ENCODE peak calls at places on chromosomes 16 and 17, in four cellular contexts. I is left lung, U is kidney, M is GM23248. R is an unnamed sample. For H3K4me1, the result is how much of the 10 kb centered on the place peaks cover.

GRCh38 chr16:2428051-2428786 is 1.0 kb upstream of the CCNF start:
- DNase-seq in I (no peak), U (peak), M (peak), R (no peak)

GRCh38 chr17:81926451-81927144 is 937 bp downstream of the MAFG start:
- DNase-seq in I (peak), U (peak), M (peak), R (no peak)

GRCh38 chr17:78236362-78237127 is 5.1 kb downstream of the TMEM235 start:
- DNase-seq in I (peak), U (no peak), M (no peak), R (no peak)

GRCh38 chr17:16987830-16988601 is 16.1 kb upstream of the TNFRSF13B start:
- DNase-seq in I (peak), U (peak), M (peak), R (no peak)

GRCh38 chr17:47957591-47958490 is at the start of gene PRR15L:
- DNase-seq in I (no peak), U (peak), M (no peak), R (no peak)

GRCh38 chr17:8408371-8408770 is 10.7 kb upstream of the RNF222 start:
- DNase-seq in I (peak), U (peak), M (no peak), R (peak)

GRCh38 chr17:37493249-37494027 is 3.7 kb downstream of the DUSP14 start:
- DNase-seq in I (no peak), U (no peak), M (peak), R (no peak)

GRCh38 chr16:56294599-56294998 is 103.3 kb downstream of the GNAO1 start:
- DNase-seq in I (no peak), U (no peak), M (peak), R (no peak)

GRCh38 chr17:80492343-80493136 is 16.1 kb upstream of the NPTX1 start:
- DNase-seq in I (no peak), U (peak), M (no peak), R (peak)

GRCh38 chr16:67486805-67487204 is 3.5 kb upstream of the AGRP start:
- DNase-seq in I (no peak), U (no peak), M (no peak), R (no peak)
- H3K4me1 ChIP-seq in I (under half), U (under half), M (under half), R (under half)

DNA sequence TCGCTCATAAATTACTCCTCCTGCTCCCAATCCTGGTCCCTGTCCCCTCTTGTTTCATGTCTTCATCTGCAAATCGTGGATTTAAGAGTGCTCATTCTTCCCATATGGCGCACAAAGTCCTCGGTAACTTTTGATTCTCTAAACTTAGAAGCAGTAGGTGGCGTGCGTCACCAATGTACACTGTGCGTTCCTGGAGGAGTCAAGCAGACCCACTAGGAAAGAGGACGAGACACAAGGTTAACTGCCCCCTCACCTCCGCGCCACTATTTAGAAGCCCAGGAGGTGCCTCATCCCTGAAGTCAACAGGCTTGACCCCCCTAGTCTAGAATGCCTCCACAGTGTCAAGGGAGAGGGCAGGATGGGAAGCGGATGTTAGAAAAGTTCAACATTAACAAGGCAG is 2.9 kb downstream of the SLC13A5 start:
- DNase-seq in I (no peak), U (no peak), M (no peak), R (no peak)
- H3K27ac ChIP-seq in I (no peak), U (no peak), M (no peak), R (no peak)

DNA sequence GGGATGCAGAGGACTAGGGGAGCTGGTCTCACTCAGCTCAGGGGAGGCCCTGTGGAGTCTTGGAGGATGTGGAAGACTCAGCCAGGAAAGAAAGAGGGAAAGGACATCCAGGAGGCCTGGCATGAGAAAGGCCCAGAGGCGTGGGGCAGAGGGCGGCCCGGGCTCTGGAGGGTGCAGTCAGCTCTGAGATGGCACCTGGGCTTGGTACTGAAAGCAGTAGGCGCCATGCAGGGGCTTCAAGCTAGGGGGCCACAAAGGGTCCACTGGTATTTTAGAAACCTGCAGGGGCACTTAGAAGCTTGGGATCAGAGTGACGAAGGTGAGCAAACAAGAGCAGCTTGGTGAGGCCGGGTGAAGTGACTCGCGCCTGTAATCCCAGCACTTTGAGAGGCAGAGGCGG is 5.6 kb downstream of the FAM171A2 start:
- DNase-seq in I (peak), U (no peak), M (no peak), R (no peak)
- H3K4me1 ChIP-seq in I (under half), U (under half), M (under half), R (under half)

GRCh38 chr16:46730126-46730525 is 18.0 kb downstream of the MYLK3 start:
- DNase-seq in I (no peak), U (no peak), M (no peak), R (no peak)
- H3K27ac ChIP-seq in I (no peak), U (no peak), M (no peak), R (no peak)

GRCh38 chr17:83099570-83100181 is 20.3 kb downstream of the METRNL start:
- DNase-seq in I (no peak), U (peak), M (peak), R (no peak)
- H3K4me1 ChIP-seq in I (under half), U (under half), M (under half), R (under half)

GRCh38 chr16:60271382-60272180 is 1537.5 kb upstream of the GOT2 start:
- DNase-seq in I (no peak), U (no peak), M (no peak), R (no peak)

DNA sequence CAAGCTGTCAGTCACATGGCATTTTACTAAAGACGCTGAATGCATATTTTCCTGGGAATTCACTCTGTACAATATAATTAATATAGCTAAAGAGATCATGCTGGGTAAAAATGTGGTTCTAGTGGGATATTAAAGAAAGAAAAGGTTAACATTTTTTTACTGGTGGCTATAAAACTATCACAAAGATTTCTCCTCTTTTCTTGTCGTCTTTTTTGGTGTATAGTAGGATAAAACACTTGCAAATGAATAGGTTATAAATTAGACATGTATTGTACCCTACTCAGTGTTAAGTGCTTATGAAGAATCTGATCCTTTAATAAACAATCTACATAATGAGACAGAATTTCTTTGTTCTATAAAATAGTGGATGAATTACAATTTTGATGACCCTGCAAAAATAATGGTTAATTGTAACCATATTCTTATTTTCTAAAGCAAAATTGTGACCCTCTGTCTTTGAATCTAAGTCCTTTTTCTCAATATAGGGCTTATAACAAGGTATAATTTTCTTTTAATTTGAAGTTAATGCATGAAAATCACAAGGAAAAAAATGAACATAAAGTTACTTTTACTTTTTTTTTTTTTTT is 1540.4 kb upstream of the GOT2 start:
- DNase-seq in I (no peak), U (no peak), M (no peak), R (no peak)
- H3K27ac ChIP-seq in I (no peak), U (no peak), M (no peak), R (no peak)

DNA sequence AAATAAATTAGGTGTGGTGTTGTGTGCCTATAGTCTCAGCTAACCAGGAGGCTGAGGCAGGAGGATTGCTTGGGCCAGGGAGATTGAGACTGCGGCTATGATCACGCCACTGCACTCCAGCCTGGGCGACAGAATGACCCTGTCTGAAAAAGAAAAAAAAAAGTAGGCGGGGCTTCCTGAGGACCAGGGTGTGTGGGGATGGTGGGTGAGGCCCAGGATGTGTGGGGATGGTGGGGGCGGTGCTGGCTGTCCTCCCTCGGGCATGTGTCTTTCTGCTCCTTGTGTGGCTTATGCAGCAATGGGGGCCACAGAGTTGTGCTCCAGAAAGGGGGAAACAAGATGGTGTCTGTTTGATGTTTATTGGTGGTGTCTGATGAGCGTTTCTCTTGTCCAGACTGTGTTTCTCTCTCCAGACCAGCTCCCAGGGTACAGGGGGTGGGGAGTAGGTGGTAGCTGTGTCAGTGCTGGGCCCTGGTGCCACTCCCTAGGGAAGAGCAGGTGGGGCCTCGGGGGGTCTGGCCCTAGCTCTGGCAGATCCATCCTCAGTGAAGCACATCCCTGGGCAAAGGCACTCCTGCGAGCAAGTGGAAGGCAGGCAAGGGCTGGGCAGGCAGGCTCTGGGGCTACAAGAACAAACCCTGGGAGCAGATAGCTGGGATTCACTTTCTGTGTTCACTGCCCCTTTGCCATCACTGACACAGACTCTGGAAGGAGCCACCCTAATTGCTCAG is 2.3 kb downstream of the LCAT start:
- DNase-seq in I (no peak), U (no peak), M (no peak), R (no peak)
- H3K4me1 ChIP-seq in I (under half), U (under half), M (under half), R (under half)

GRCh38 chr17:67469208-67469980 is 92.3 kb downstream of the PITPNC1 start:
- DNase-seq in I (no peak), U (no peak), M (no peak), R (no peak)
- H3K27ac ChIP-seq in I (peak), U (no peak), M (no peak), R (no peak)

DNA sequence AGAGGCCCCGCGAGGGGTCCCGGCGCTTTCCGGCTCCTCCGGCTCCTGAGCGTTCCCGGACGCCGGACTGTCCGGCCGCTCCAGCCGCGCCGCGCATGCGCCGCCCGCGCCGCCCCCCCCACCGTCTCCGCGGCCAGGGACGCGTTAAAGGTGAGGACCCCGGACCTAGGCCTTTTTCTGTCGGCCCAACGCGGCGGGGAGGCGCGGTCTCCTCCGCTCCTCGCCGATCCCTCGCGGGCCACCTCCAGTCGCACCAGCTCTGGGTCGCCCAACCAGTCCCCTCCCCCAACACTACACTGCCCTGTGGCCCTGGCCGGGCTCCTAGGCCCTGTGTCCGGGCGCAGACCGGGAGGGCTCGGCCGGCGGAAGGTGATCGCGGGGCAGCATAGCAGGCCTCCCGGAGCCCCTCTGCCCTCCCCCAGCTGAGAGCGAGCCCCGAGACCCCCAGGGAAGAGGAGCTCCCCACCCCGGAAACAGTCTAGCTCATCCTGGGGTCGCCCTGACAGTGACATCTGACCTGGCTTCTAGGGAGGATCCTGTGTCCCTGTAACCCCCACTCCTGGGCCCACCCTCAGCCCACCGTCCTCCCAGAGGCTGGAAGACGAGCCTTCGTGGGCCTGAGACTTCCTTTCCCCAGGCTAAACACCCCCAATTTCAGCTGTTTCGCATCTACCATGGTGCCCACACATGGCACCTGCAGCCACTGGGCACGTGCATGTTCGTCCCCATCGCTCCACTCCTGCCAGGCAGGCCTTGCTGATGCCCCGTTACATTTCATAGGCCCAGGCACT is 14.7 kb upstream of the BCAR1 start:
- DNase-seq in I (peak), U (peak), M (peak), R (no peak)
- H3K4me1 ChIP-seq in I (under half), U (under half), M (under half), R (under half)

GRCh38 chr16:85192736-85193493 is 80.6 kb upstream of the CIBAR2 start:
- DNase-seq in I (peak), U (no peak), M (peak), R (no peak)

GRCh38 chr16:85191341-85191965 is 79.2 kb upstream of the CIBAR2 start:
- DNase-seq in I (peak), U (no peak), M (no peak), R (no peak)

GRCh38 chr16:85190572-85190971 is 78.3 kb upstream of the CIBAR2 start:
- DNase-seq in I (peak), U (no peak), M (no peak), R (no peak)

GRCh38 chr16:85193876-85194275 is 81.6 kb upstream of the CIBAR2 start:
- DNase-seq in I (peak), U (no peak), M (no peak), R (no peak)

DNA sequence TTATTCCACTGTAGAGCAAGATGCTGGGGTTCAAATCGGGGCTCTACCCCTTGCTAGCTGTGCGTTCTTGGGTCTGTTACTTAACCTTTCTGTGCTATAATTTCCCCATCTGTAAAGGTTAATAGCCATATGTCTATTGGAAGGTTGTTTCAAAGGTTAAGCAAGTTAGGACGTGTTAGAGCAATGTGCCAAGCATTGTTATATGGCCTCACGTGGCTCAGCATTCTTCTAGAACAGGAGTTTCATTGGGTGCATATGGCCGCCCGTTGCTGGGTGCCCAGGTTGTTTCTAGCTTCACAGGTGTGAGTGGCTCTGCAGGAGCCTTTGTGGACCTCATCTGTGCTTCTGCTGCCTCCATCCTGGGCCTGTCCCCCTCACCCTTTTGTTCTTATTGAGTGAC is 80.0 kb upstream of the CIBAR2 start:
- DNase-seq in I (no peak), U (no peak), M (no peak), R (no peak)
- H3K27ac ChIP-seq in I (no peak), U (no peak), M (no peak), R (no peak)